ENCODE peak calls at places on chromosomes 13 and 19, in five cellular contexts. One of them, this sample, is unnamed.

GRCh38 chr19:42108527-42109389 is 23.5 kb downstream of the POU2F2 start:
- DNase-seq in caudate nucleus: peak; percentile 61
- DNase-seq in HTR-8/SVneo: peak; percentile 89
- DNase-seq in activated CD4-positive, alpha-beta T cell treated with anti-CD3 and anti-CD28 coated beads, Interleukin-2, amount 10 ng/mL, durations not matched to agents 24 days and 14 days: peak; percentile 96
- DNase-seq in RCC 7860: peak; percentile 65
- DNase-seq in this sample: peak; percentile 37

GRCh38 chr19:42193706-42194105 is 23.8 kb downstream of the DEDD2 start:
- DNase-seq in caudate nucleus: no peak
- DNase-seq in HTR-8/SVneo: no peak
- DNase-seq in activated CD4-positive, alpha-beta T cell treated with anti-CD3 and anti-CD28 coated beads, Interleukin-2, amount 10 ng/mL, durations not matched to agents 24 days and 14 days: no peak
- DNase-seq in RCC 7860: no peak
- DNase-seq in this sample: no peak

GRCh38 chr19:6041991-6042421 is 64.1 kb upstream of the RANBP3 start:
- DNase-seq in caudate nucleus: peak; percentile 86
- DNase-seq in HTR-8/SVneo: no peak
- DNase-seq in activated CD4-positive, alpha-beta T cell treated with anti-CD3 and anti-CD28 coated beads, Interleukin-2, amount 10 ng/mL, durations not matched to agents 24 days and 14 days: no peak
- DNase-seq in RCC 7860: no peak
- DNase-seq in this sample: no peak

GRCh38 chr19:35657904-35658700 is 8.2 kb upstream of the UPK1A start:
- DNase-seq in caudate nucleus: no peak
- DNase-seq in HTR-8/SVneo: no peak
- DNase-seq in activated CD4-positive, alpha-beta T cell treated with anti-CD3 and anti-CD28 coated beads, Interleukin-2, amount 10 ng/mL, durations not matched to agents 24 days and 14 days: peak; percentile 56
- DNase-seq in RCC 7860: no peak
- DNase-seq in this sample: no peak

GRCh38 chr13:92196566-92197256 is 798.3 kb downstream of the GPC5 start:
- DNase-seq in caudate nucleus: no peak
- DNase-seq in HTR-8/SVneo: peak; percentile 1
- DNase-seq in activated CD4-positive, alpha-beta T cell treated with anti-CD3 and anti-CD28 coated beads, Interleukin-2, amount 10 ng/mL, durations not matched to agents 24 days and 14 days: no peak
- DNase-seq in RCC 7860: no peak
- DNase-seq in this sample: no peak

GRCh38 chr13:27117158-27117557 is 54.5 kb downstream of the USP12 start:
- DNase-seq in caudate nucleus: no peak
- DNase-seq in HTR-8/SVneo: no peak
- DNase-seq in activated CD4-positive, alpha-beta T cell treated with anti-CD3 and anti-CD28 coated beads, Interleukin-2, amount 10 ng/mL, durations not matched to agents 24 days and 14 days: no peak
- DNase-seq in RCC 7860: no peak
- DNase-seq in this sample: no peak

GRCh38 chr19:54937926-54938325 is 9.4 kb downstream of the NLRP7 start:
- DNase-seq in caudate nucleus: no peak
- DNase-seq in HTR-8/SVneo: no peak
- DNase-seq in activated CD4-positive, alpha-beta T cell treated with anti-CD3 and anti-CD28 coated beads, Interleukin-2, amount 10 ng/mL, durations not matched to agents 24 days and 14 days: peak; percentile 72
- DNase-seq in RCC 7860: no peak
- DNase-seq in this sample: no peak

GRCh38 chr19:55830656-55831055 is 1.1 kb downstream of the NLRP11 start:
- DNase-seq in caudate nucleus: no peak
- DNase-seq in HTR-8/SVneo: no peak
- DNase-seq in activated CD4-positive, alpha-beta T cell treated with anti-CD3 and anti-CD28 coated beads, Interleukin-2, amount 10 ng/mL, durations not matched to agents 24 days and 14 days: no peak
- DNase-seq in RCC 7860: no peak
- DNase-seq in this sample: no peak

GRCh38 chr19:30222428-30222873 is 149.7 kb upstream of the ZNF536 start:
- DNase-seq in caudate nucleus: no peak
- DNase-seq in HTR-8/SVneo: no peak
- DNase-seq in activated CD4-positive, alpha-beta T cell treated with anti-CD3 and anti-CD28 coated beads, Interleukin-2, amount 10 ng/mL, durations not matched to agents 24 days and 14 days: peak; percentile 75
- DNase-seq in RCC 7860: no peak
- DNase-seq in this sample: no peak

GRCh38 chr19:41172297-41173164 is 20.5 kb upstream of the CYP2S1 start:
- DNase-seq in caudate nucleus: no peak
- DNase-seq in HTR-8/SVneo: no peak
- DNase-seq in activated CD4-positive, alpha-beta T cell treated with anti-CD3 and anti-CD28 coated beads, Interleukin-2, amount 10 ng/mL, durations not matched to agents 24 days and 14 days: no peak
- DNase-seq in RCC 7860: no peak
- DNase-seq in this sample: no peak

GRCh38 chr13:35930665-35931631 is 200.2 kb downstream of the DCLK1 start:
- DNase-seq in caudate nucleus: no peak
- DNase-seq in HTR-8/SVneo: no peak
- DNase-seq in activated CD4-positive, alpha-beta T cell treated with anti-CD3 and anti-CD28 coated beads, Interleukin-2, amount 10 ng/mL, durations not matched to agents 24 days and 14 days: no peak
- DNase-seq in RCC 7860: peak; percentile 70
- DNase-seq in this sample: no peak

GRCh38 chr19:1904385-1905070 is 671 bp upstream of the ADAT3 start:
- DNase-seq in caudate nucleus: no peak
- DNase-seq in HTR-8/SVneo: no peak
- DNase-seq in activated CD4-positive, alpha-beta T cell treated with anti-CD3 and anti-CD28 coated beads, Interleukin-2, amount 10 ng/mL, durations not matched to agents 24 days and 14 days: peak; percentile 76
- DNase-seq in RCC 7860: no peak
- DNase-seq in this sample: peak; percentile 37

GRCh38 chr13:44854264-44855060 is 134.8 kb downstream of the NUFIP1 start:
- DNase-seq in caudate nucleus: no peak
- DNase-seq in HTR-8/SVneo: no peak
- DNase-seq in activated CD4-positive, alpha-beta T cell treated with anti-CD3 and anti-CD28 coated beads, Interleukin-2, amount 10 ng/mL, durations not matched to agents 24 days and 14 days: no peak
- DNase-seq in RCC 7860: no peak
- DNase-seq in this sample: no peak

GRCh38 chr19:10259162-10259905 is 7.3 kb downstream of the MRPL4 start:
- DNase-seq in caudate nucleus: peak; percentile 71
- DNase-seq in HTR-8/SVneo: peak; percentile 78
- DNase-seq in activated CD4-positive, alpha-beta T cell treated with anti-CD3 and anti-CD28 coated beads, Interleukin-2, amount 10 ng/mL, durations not matched to agents 24 days and 14 days: peak; percentile 97
- DNase-seq in RCC 7860: peak; percentile 67
- DNase-seq in this sample: peak; percentile 7